ENCODE peak calls at places on chromosomes 1 and 21, in ten cellular contexts. One of them, this sample, is unnamed.

GRCh38 chr1:74689800-74690696 is 16.5 kb upstream of the ERICH3 start:
- DNase-seq in posterior vena cava: no peak
- DNase-seq in memory B cell: peak
- DNase-seq in trophoblast cell: peak
- DNase-seq in cerebellar cortex: peak
- DNase-seq in NCI-H1417: peak
- DNase-seq in germinal center: no peak
- DNase-seq in effector memory CD4-positive, alpha-beta T cell: peak
- DNase-seq in uterus: peak
- DNase-seq in NCI-H2081: peak
- DNase-seq in this sample: peak

GRCh38 chr1:28266920-28267322 is 7.6 kb downstream of the SESN2 start:
- DNase-seq in trophoblast cell: no peak
- DNase-seq in germinal center: no peak
- DNase-seq in uterus: no peak
- DNase-seq in effector memory CD4-positive, alpha-beta T cell: no peak
- DNase-seq in NCI-H1417: no peak
- DNase-seq in posterior vena cava: no peak
- DNase-seq in memory B cell: no peak
- DNase-seq in NCI-H2081: no peak
- DNase-seq in cerebellar cortex: no peak
- DNase-seq in this sample: no peak

GRCh38 chr21:45852886-45853400 is 128.6 kb upstream of the COL6A1 start:
- DNase-seq in trophoblast cell: no peak
- DNase-seq in germinal center: no peak
- DNase-seq in uterus: no peak
- DNase-seq in NCI-H1417: no peak
- DNase-seq in effector memory CD4-positive, alpha-beta T cell: no peak
- DNase-seq in cerebellar cortex: no peak
- DNase-seq in NCI-H2081: no peak
- DNase-seq in posterior vena cava: peak
- DNase-seq in memory B cell: no peak
- DNase-seq in this sample: no peak

GRCh38 chr1:232610187-232610901 is 19.6 kb downstream of the SIPA1L2 start:
- DNase-seq in uterus: no peak
- DNase-seq in memory B cell: no peak
- DNase-seq in trophoblast cell: no peak
- DNase-seq in cerebellar cortex: no peak
- DNase-seq in germinal center: no peak
- DNase-seq in NCI-H1417: no peak
- DNase-seq in effector memory CD4-positive, alpha-beta T cell: no peak
- DNase-seq in NCI-H2081: no peak
- DNase-seq in posterior vena cava: no peak
- DNase-seq in this sample: peak

GRCh38 chr1:209651148-209651547 is 1.1 kb downstream of the LAMB3 start:
- DNase-seq in memory B cell: no peak
- DNase-seq in effector memory CD4-positive, alpha-beta T cell: peak
- DNase-seq in uterus: no peak
- DNase-seq in trophoblast cell: peak
- DNase-seq in cerebellar cortex: no peak
- DNase-seq in NCI-H2081: no peak
- DNase-seq in posterior vena cava: peak
- DNase-seq in germinal center: no peak
- DNase-seq in NCI-H1417: no peak
- DNase-seq in this sample: no peak

GRCh38 chr1:154404511-154404931 is 622 bp upstream of the IL6R start:
- DNase-seq in memory B cell: no peak
- DNase-seq in NCI-H1417: no peak
- DNase-seq in uterus: no peak
- DNase-seq in effector memory CD4-positive, alpha-beta T cell: peak
- DNase-seq in NCI-H2081: no peak
- DNase-seq in cerebellar cortex: no peak
- DNase-seq in posterior vena cava: no peak
- DNase-seq in trophoblast cell: no peak
- DNase-seq in germinal center: no peak
- DNase-seq in this sample: no peak

GRCh38 chr1:159900755-159901335 is 880 bp upstream of the CFAP45 start:
- DNase-seq in effector memory CD4-positive, alpha-beta T cell: no peak
- DNase-seq in trophoblast cell: no peak
- DNase-seq in germinal center: no peak
- DNase-seq in posterior vena cava: no peak
- DNase-seq in NCI-H2081: no peak
- DNase-seq in NCI-H1417: no peak
- DNase-seq in cerebellar cortex: no peak
- DNase-seq in uterus: no peak
- DNase-seq in memory B cell: no peak
- DNase-seq in this sample: no peak

GRCh38 chr1:89060091-89060490 is 4.9 kb downstream of the GBP1 start:
- DNase-seq in germinal center: no peak
- DNase-seq in NCI-H1417: no peak
- DNase-seq in uterus: no peak
- DNase-seq in NCI-H2081: no peak
- DNase-seq in posterior vena cava: no peak
- DNase-seq in cerebellar cortex: no peak
- DNase-seq in trophoblast cell: no peak
- DNase-seq in memory B cell: no peak
- DNase-seq in effector memory CD4-positive, alpha-beta T cell: no peak
- DNase-seq in this sample: no peak

GRCh38 chr1:183590225-183591191 is at the start of gene NCF2:
- DNase-seq in memory B cell: peak
- DNase-seq in uterus: no peak
- DNase-seq in posterior vena cava: no peak
- DNase-seq in effector memory CD4-positive, alpha-beta T cell: no peak
- DNase-seq in germinal center: peak
- DNase-seq in cerebellar cortex: no peak
- DNase-seq in NCI-H1417: no peak
- DNase-seq in NCI-H2081: no peak
- DNase-seq in trophoblast cell: no peak
- DNase-seq in this sample: no peak

GRCh38 chr1:245026252-245026651 is 128.5 kb upstream of the KIF26B start:
- DNase-seq in effector memory CD4-positive, alpha-beta T cell: no peak
- DNase-seq in germinal center: no peak
- DNase-seq in NCI-H2081: no peak
- DNase-seq in uterus: no peak
- DNase-seq in trophoblast cell: no peak
- DNase-seq in posterior vena cava: no peak
- DNase-seq in cerebellar cortex: no peak
- DNase-seq in memory B cell: no peak
- DNase-seq in NCI-H1417: no peak
- DNase-seq in this sample: no peak

GRCh38 chr1:117642963-117643362 is 37.1 kb downstream of the TENT5C start:
- DNase-seq in NCI-H1417: no peak
- DNase-seq in germinal center: no peak
- DNase-seq in trophoblast cell: no peak
- DNase-seq in uterus: no peak
- DNase-seq in cerebellar cortex: no peak
- DNase-seq in memory B cell: no peak
- DNase-seq in posterior vena cava: peak
- DNase-seq in effector memory CD4-positive, alpha-beta T cell: no peak
- DNase-seq in NCI-H2081: no peak
- DNase-seq in this sample: no peak

GRCh38 chr1:20123696-20124450 is 4.5 kb upstream of the PLA2G2D start:
- DNase-seq in NCI-H1417: no peak
- DNase-seq in uterus: no peak
- DNase-seq in trophoblast cell: no peak
- DNase-seq in germinal center: no peak
- DNase-seq in NCI-H2081: no peak
- DNase-seq in cerebellar cortex: no peak
- DNase-seq in posterior vena cava: peak
- DNase-seq in memory B cell: peak
- DNase-seq in effector memory CD4-positive, alpha-beta T cell: no peak
- DNase-seq in this sample: no peak

GRCh38 chr1:34365295-34365694 is 188.6 kb downstream of the C1orf94 start:
- DNase-seq in uterus: no peak
- DNase-seq in posterior vena cava: no peak
- DNase-seq in cerebellar cortex: no peak
- DNase-seq in memory B cell: no peak
- DNase-seq in effector memory CD4-positive, alpha-beta T cell: no peak
- DNase-seq in trophoblast cell: no peak
- DNase-seq in NCI-H2081: no peak
- DNase-seq in germinal center: no peak
- DNase-seq in NCI-H1417: no peak
- DNase-seq in this sample: no peak

GRCh38 chr1:205983925-205984725 is 19.1 kb downstream of the RAB7B start:
- DNase-seq in memory B cell: peak
- DNase-seq in uterus: peak
- DNase-seq in trophoblast cell: peak
- DNase-seq in posterior vena cava: peak
- DNase-seq in germinal center: peak
- DNase-seq in effector memory CD4-positive, alpha-beta T cell: no peak
- DNase-seq in NCI-H2081: no peak
- DNase-seq in cerebellar cortex: peak
- DNase-seq in NCI-H1417: no peak
- DNase-seq in this sample: peak

GRCh38 chr1:27071049-27071416 is 58.4 kb upstream of the TENT5B start:
- DNase-seq in posterior vena cava: no peak
- DNase-seq in germinal center: no peak
- DNase-seq in trophoblast cell: no peak
- DNase-seq in effector memory CD4-positive, alpha-beta T cell: no peak
- DNase-seq in NCI-H1417: peak
- DNase-seq in memory B cell: no peak
- DNase-seq in uterus: no peak
- DNase-seq in NCI-H2081: no peak
- DNase-seq in cerebellar cortex: peak
- DNase-seq in this sample: peak

GRCh38 chr1:174135200-174135599 is 24.1 kb upstream of the RABGAP1L start:
- DNase-seq in NCI-H1417: no peak
- DNase-seq in trophoblast cell: no peak
- DNase-seq in germinal center: no peak
- DNase-seq in posterior vena cava: no peak
- DNase-seq in NCI-H2081: no peak
- DNase-seq in memory B cell: no peak
- DNase-seq in uterus: no peak
- DNase-seq in effector memory CD4-positive, alpha-beta T cell: no peak
- DNase-seq in cerebellar cortex: no peak
- DNase-seq in this sample: no peak

GRCh38 chr1:2119886-2120285 is 69.7 kb downstream of the PRKCZ start:
- DNase-seq in NCI-H1417: no peak
- DNase-seq in memory B cell: no peak
- DNase-seq in effector memory CD4-positive, alpha-beta T cell: no peak
- DNase-seq in uterus: no peak
- DNase-seq in posterior vena cava: no peak
- DNase-seq in germinal center: no peak
- DNase-seq in cerebellar cortex: no peak
- DNase-seq in trophoblast cell: no peak
- DNase-seq in NCI-H2081: no peak
- DNase-seq in this sample: no peak

GRCh38 chr1:227219715-227220292 is 98.5 kb downstream of the CDC42BPA start:
- DNase-seq in germinal center: no peak
- DNase-seq in cerebellar cortex: no peak
- DNase-seq in trophoblast cell: no peak
- DNase-seq in posterior vena cava: no peak
- DNase-seq in memory B cell: no peak
- DNase-seq in NCI-H2081: no peak
- DNase-seq in effector memory CD4-positive, alpha-beta T cell: no peak
- DNase-seq in uterus: no peak
- DNase-seq in NCI-H1417: no peak
- DNase-seq in this sample: no peak

GRCh38 chr1:210687582-210688279 is 359.0 kb downstream of the HHAT start:
- DNase-seq in uterus: no peak
- DNase-seq in memory B cell: no peak
- DNase-seq in cerebellar cortex: no peak
- DNase-seq in trophoblast cell: no peak
- DNase-seq in NCI-H1417: no peak
- DNase-seq in NCI-H2081: no peak
- DNase-seq in germinal center: no peak
- DNase-seq in effector memory CD4-positive, alpha-beta T cell: no peak
- DNase-seq in posterior vena cava: no peak
- DNase-seq in this sample: no peak

GRCh38 chr1:169941982-169942830 is 48.5 kb upstream of the SCYL3 start:
- DNase-seq in trophoblast cell: no peak
- DNase-seq in effector memory CD4-positive, alpha-beta T cell: no peak
- DNase-seq in memory B cell: no peak
- DNase-seq in posterior vena cava: no peak
- DNase-seq in germinal center: no peak
- DNase-seq in uterus: no peak
- DNase-seq in cerebellar cortex: peak
- DNase-seq in NCI-H2081: peak
- DNase-seq in NCI-H1417: no peak
- DNase-seq in this sample: no peak

GRCh38 chr21:14744368-14744767 is 198.3 kb upstream of the SAMSN1 start:
- DNase-seq in cerebellar cortex: no peak
- DNase-seq in trophoblast cell: no peak
- DNase-seq in NCI-H1417: no peak
- DNase-seq in memory B cell: no peak
- DNase-seq in posterior vena cava: no peak
- DNase-seq in NCI-H2081: no peak
- DNase-seq in effector memory CD4-positive, alpha-beta T cell: no peak
- DNase-seq in uterus: no peak
- DNase-seq in germinal center: no peak
- DNase-seq in this sample: no peak